ENCODE peak calls at places on chromosomes 7 and 10, in five cellular contexts. Z, W, U, G and S are unnamed samples.

GRCh38 chr7:48116043-48116442 is 27.0 kb downstream of the UPP1 start:
- DNase-seq in Z (no peak), W (no peak), U (no peak), G (no peak), S (no peak)

GRCh38 chr7:137519964-137520363 is 176.4 kb upstream of the PTN start:
- DNase-seq in W (peak; percentile 25), Z (peak; percentile 45), U (no peak), G (no peak), S (no peak)

GRCh38 chr7:101536232-101536631 is 92.9 kb downstream of the MYL10 start:
- DNase-seq in Z (no peak), U (no peak), W (no peak), G (no peak), S (no peak)

GRCh38 chr10:119489572-119490326 is 52.8 kb downstream of the RGS10 start:
- DNase-seq in U (peak; percentile 78), G (peak; percentile 34), Z (peak; percentile 42), W (peak; percentile 32), S (peak; percentile 84)

GRCh38 chr7:125338110-125338509 is 408.5 kb upstream of the POT1 start:
- DNase-seq in W (no peak), U (no peak), G (no peak), Z (no peak), S (no peak)

GRCh38 chr10:57983226-57983870 is 284.3 kb downstream of the IPMK start:
- DNase-seq in U (no peak), W (no peak), Z (no peak), G (no peak), S (no peak)

GRCh38 chr7:121182902-121183301 is 145.9 kb upstream of the WNT16 start:
- DNase-seq in U (no peak), Z (no peak), G (no peak), W (no peak), S (no peak)

GRCh38 chr10:55266797-55267196 is 465.8 kb upstream of the PCDH15 start:
- DNase-seq in U (no peak), Z (no peak), G (no peak), W (no peak), S (no peak)

GRCh38 chr10:119859422-119860258 is 13.0 kb downstream of the MCMBP start:
- DNase-seq in W (peak; percentile 77), G (no peak), Z (peak; percentile 67), U (peak; percentile 69), S (no peak)

GRCh38 chr7:133936074-133936473 is 191.1 kb upstream of the LRGUK start:
- DNase-seq in G (no peak), Z (no peak), U (no peak), W (peak; percentile 67), S (no peak)

GRCh38 chr7:31986878-31987518 is 83.2 kb downstream of the PDE1C start:
- DNase-seq in U (no peak), Z (peak; percentile 26), W (peak; percentile 2), G (no peak), S (no peak)

GRCh38 chr7:90876701-90877100 is 280.6 kb downstream of the CDK14 start:
- DNase-seq in W (no peak), G (no peak), U (no peak), Z (no peak), S (no peak)

GRCh38 chr10:21340341-21340740 is 185.1 kb downstream of the SKIDA1 start:
- DNase-seq in U (no peak), W (no peak), Z (no peak), G (no peak), S (no peak)

GRCh38 chr7:129612112-129613015 is 844 bp downstream of the NRF1 start:
- DNase-seq in W (peak; percentile 61), G (peak; percentile 54), U (peak; percentile 48), Z (peak; percentile 55), S (peak; percentile 19)

GRCh38 chr10:131708225-131708624 is 192.6 kb upstream of the PPP2R2D start:
- DNase-seq in G (no peak), U (no peak), Z (no peak), W (no peak), S (no peak)

GRCh38 chr10:24718031-24718855 is 5.4 kb downstream of the ARHGAP21 start:
- DNase-seq in U (no peak), Z (peak; percentile 60), W (peak; percentile 86), G (no peak), S (no peak)

GRCh38 chr7:139748373-139748765 is 29.4 kb downstream of the HIPK2 start:
- DNase-seq in W (no peak), Z (no peak), U (no peak), G (no peak), S (no peak)

GRCh38 chr7:21616796-21617436 is 74.1 kb downstream of the DNAH11 start:
- DNase-seq in Z (peak; percentile 71), U (no peak), G (no peak), W (peak; percentile 81), S (no peak)

GRCh38 chr7:94060772-94061171 is 56.6 kb upstream of the BET1 start:
- DNase-seq in W (no peak), Z (peak; percentile 50), G (no peak), U (no peak), S (no peak)

GRCh38 chr10:84310470-84310869 is 17.9 kb upstream of the CCSER2 start:
- DNase-seq in Z (peak; percentile 67), G (no peak), U (no peak), W (peak; percentile 23), S (no peak)

GRCh38 chr10:17064435-17064834 is 65.2 kb downstream of the CUBN start:
- DNase-seq in W (no peak), Z (no peak), U (no peak), G (no peak), S (no peak)

GRCh38 chr10:61903991-61904350 is 2.5 kb downstream of the ARID5B start:
- DNase-seq in U (no peak), W (no peak), G (no peak), Z (peak; percentile 43), S (no peak)

GRCh38 chr7:106668853-106669539 is 8.0 kb upstream of the CCDC71L start:
- DNase-seq in G (no peak), U (no peak), W (no peak), Z (no peak), S (no peak)

GRCh38 chr10:7218974-7219373 is 191.9 kb downstream of the SFMBT2 start:
- DNase-seq in G (no peak), W (peak; percentile 14), Z (peak; percentile 25), U (no peak), S (no peak)
- TF ChIP-seq CTCF in G (no peak), W (no peak), Z (no peak), U (peak; percentile 3), S (no peak)

DNA sequence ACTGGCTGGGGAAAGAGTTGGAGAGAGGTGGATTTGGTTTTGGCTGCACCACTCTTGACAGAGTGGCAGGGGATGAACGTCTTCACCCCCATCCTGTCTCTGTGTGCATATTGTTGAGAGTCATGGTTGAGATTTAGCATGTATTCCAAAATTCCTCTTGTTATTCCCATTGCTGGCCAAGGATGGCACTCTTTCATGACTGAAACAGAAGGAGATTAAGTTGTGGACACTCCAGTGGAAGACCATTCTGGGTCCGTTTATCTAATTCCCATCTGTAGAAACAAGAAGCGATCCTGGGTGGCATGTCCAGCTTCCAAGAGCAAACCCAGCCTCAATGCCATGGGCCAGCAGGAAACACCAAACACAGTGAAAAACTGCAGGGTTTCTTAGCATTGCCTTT is 469.0 kb upstream of the IGFBP3 start:
- DNase-seq in Z (no peak), G (no peak), W (no peak), U (no peak), S (no peak)
- TF ChIP-seq CTCF in Z (peak; percentile 4), G (no peak), W (no peak), U (peak; percentile 13), S (no peak)

GRCh38 chr10:92735938-92736337 is 46.2 kb downstream of the HHEX start:
- DNase-seq in Z (no peak), U (no peak), G (no peak), W (no peak), S (no peak)

GRCh38 chr10:92737484-92737883 is 47.7 kb downstream of the HHEX start:
- DNase-seq in U (no peak), G (no peak), Z (no peak), W (no peak), S (no peak)

GRCh38 chr10:92742331-92743228 is 52.8 kb downstream of the HHEX start:
- DNase-seq in Z (no peak), G (no peak), U (no peak), W (no peak), S (no peak)

DNA sequence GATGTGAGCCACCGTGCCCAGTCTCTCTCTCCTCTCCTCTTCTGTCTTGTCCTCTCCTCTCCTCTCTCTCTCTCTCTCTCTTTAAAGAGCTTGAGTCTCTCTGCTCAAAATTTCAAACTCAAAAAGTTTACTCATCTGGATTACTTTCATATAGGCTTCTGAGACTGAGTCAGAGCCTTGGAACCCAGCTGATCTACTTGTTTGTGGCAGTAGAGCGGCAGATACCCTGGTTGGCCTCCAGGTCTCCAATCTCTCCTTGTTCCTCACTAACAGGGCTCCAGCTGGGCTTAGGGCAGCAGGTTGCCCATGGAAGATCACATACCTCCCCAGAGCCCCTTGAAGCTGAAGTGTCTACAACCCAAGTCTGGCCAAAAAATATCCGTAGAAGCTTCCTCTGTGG is 51.0 kb downstream of the HHEX start:
- DNase-seq in Z (no peak), G (no peak), W (peak; percentile 42), U (no peak), S (no peak)
- TF ChIP-seq CTCF in Z (no peak), G (no peak), W (peak; percentile 6), U (no peak), S (no peak)

GRCh38 chr7:154744861-154745258 is 258.1 kb downstream of the PAXIP1 start:
- DNase-seq in W (no peak), G (no peak), Z (no peak), U (no peak), S (no peak)

GRCh38 chr7:154746551-154746950 is 256.4 kb downstream of the PAXIP1 start:
- DNase-seq in Z (no peak), W (no peak), G (no peak), U (no peak), S (no peak)

GRCh38 chr7:154741131-154741530 is 261.8 kb downstream of the PAXIP1 start:
- DNase-seq in U (no peak), Z (no peak), G (no peak), W (no peak), S (no peak)

GRCh38 chr7:154743211-154743610 is 259.7 kb downstream of the PAXIP1 start:
- DNase-seq in G (no peak), W (no peak), U (peak; percentile 51), Z (no peak), S (no peak)

DNA sequence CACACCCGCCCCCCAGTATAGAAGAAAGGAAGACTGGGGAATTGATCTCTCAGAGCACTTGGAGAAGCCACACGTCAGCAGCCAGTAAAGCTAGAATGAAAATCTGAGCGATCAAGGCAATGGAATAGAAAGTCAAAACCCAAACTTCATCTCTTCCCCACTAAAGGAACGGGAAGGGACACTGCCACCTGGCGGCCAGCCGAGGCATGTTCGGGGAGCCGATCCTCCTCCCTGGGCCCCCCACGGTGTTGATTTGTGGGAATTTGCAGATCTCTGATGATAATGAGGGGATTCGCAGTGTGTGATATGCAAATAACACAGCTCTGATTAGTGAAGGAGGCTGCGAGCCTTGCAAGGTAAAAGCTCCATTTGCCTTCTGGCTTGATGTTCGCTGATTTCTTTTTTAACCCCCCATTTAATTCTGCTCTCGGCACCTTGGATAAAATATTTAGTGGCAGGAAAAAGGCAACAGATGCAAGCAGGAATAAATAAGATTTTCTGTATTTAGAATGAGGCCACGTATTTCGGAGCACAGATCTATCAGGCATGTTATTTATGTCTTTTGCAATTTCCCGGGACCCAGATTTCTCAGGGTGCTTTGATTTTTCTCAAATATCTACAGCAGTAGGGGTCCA is 258.6 kb downstream of the PAXIP1 start:
- DNase-seq in G (no peak), Z (no peak), U (peak; percentile 85), W (no peak), S (peak; percentile 70)
- TF ChIP-seq CTCF in G (peak; percentile 35), Z (peak; percentile 48), U (peak; percentile 98), W (peak; percentile 29), S (peak; percentile 90)